ENCODE peak calls at places on chromosomes 5 and 9, in ten cellular contexts. One of them, this sample, is unnamed. For H3K27me3, the result is how much of the 10 kb centered on the place peaks cover.

GRCh38 chr9:114026335-114026734 is 51.8 kb downstream of the AMBP start:
- DNase-seq in astrocyte: no peak
- DNase-seq in left ventricle myocardium inferior: no peak
- DNase-seq in AG04450: no peak
- DNase-seq in body of pancreas: no peak
- DNase-seq in tibial nerve: no peak
- DNase-seq in lung: peak
- DNase-seq in CD8-positive, alpha-beta T cell: no peak
- DNase-seq in tibial artery: no peak
- DNase-seq in fibroblast of lung: no peak
- DNase-seq in this sample: no peak

GRCh38 chr5:170826117-170826516 is 35.7 kb upstream of the RANBP17 start:
- DNase-seq in astrocyte: no peak
- DNase-seq in left ventricle myocardium inferior: no peak
- DNase-seq in AG04450: no peak
- DNase-seq in body of pancreas: no peak
- DNase-seq in tibial nerve: no peak
- DNase-seq in lung: no peak
- DNase-seq in CD8-positive, alpha-beta T cell: no peak
- DNase-seq in tibial artery: no peak
- DNase-seq in fibroblast of lung: no peak
- DNase-seq in this sample: no peak

GRCh38 chr9:84271004-84271886 is 69.3 kb downstream of the SLC28A3 start:
- DNase-seq in astrocyte: peak
- DNase-seq in left ventricle myocardium inferior: peak
- DNase-seq in AG04450: peak
- DNase-seq in body of pancreas: peak
- DNase-seq in tibial nerve: peak
- DNase-seq in lung: no peak
- DNase-seq in CD8-positive, alpha-beta T cell: peak
- DNase-seq in tibial artery: peak
- DNase-seq in fibroblast of lung: peak
- DNase-seq in this sample: no peak

GRCh38 chr5:74188341-74188740 is 452.2 kb downstream of the ENC1 start:
- DNase-seq in astrocyte: peak
- DNase-seq in left ventricle myocardium inferior: no peak
- DNase-seq in AG04450: no peak
- DNase-seq in body of pancreas: no peak
- DNase-seq in tibial nerve: no peak
- DNase-seq in lung: no peak
- DNase-seq in CD8-positive, alpha-beta T cell: no peak
- DNase-seq in tibial artery: no peak
- DNase-seq in fibroblast of lung: peak
- DNase-seq in this sample: no peak

GRCh38 chr9:122131401-122131921 is 28.1 kb downstream of the NDUFA8 start:
- DNase-seq in astrocyte: no peak
- DNase-seq in left ventricle myocardium inferior: peak
- DNase-seq in AG04450: no peak
- DNase-seq in body of pancreas: no peak
- DNase-seq in tibial nerve: no peak
- DNase-seq in lung: no peak
- DNase-seq in CD8-positive, alpha-beta T cell: no peak
- DNase-seq in tibial artery: no peak
- DNase-seq in fibroblast of lung: no peak
- DNase-seq in this sample: no peak

GRCh38 chr5:157045601-157046000 is 13.3 kb downstream of the HAVCR1 start:
- DNase-seq in astrocyte: no peak
- DNase-seq in left ventricle myocardium inferior: no peak
- DNase-seq in AG04450: no peak
- DNase-seq in body of pancreas: no peak
- DNase-seq in tibial nerve: no peak
- DNase-seq in lung: no peak
- DNase-seq in CD8-positive, alpha-beta T cell: no peak
- DNase-seq in tibial artery: no peak
- DNase-seq in fibroblast of lung: no peak
- DNase-seq in this sample: no peak

GRCh38 chr5:645421-645820 is 33.3 kb downstream of the CEP72 start:
- DNase-seq in astrocyte: no peak
- DNase-seq in left ventricle myocardium inferior: no peak
- DNase-seq in AG04450: no peak
- DNase-seq in body of pancreas: no peak
- DNase-seq in tibial nerve: no peak
- DNase-seq in lung: no peak
- DNase-seq in CD8-positive, alpha-beta T cell: no peak
- DNase-seq in tibial artery: no peak
- DNase-seq in fibroblast of lung: no peak
- DNase-seq in this sample: no peak

GRCh38 chr5:126534543-126534942 is 60.5 kb downstream of the ALDH7A1 start:
- DNase-seq in astrocyte: no peak
- DNase-seq in left ventricle myocardium inferior: no peak
- DNase-seq in AG04450: no peak
- DNase-seq in body of pancreas: no peak
- DNase-seq in tibial nerve: no peak
- DNase-seq in lung: no peak
- DNase-seq in CD8-positive, alpha-beta T cell: no peak
- DNase-seq in tibial artery: no peak
- DNase-seq in fibroblast of lung: no peak
- DNase-seq in this sample: no peak

GRCh38 chr9:101369286-101369685 is 15.5 kb downstream of the BAAT start:
- DNase-seq in astrocyte: peak
- DNase-seq in left ventricle myocardium inferior: no peak
- DNase-seq in AG04450: no peak
- DNase-seq in body of pancreas: no peak
- DNase-seq in tibial nerve: no peak
- DNase-seq in lung: no peak
- DNase-seq in CD8-positive, alpha-beta T cell: no peak
- DNase-seq in tibial artery: no peak
- DNase-seq in fibroblast of lung: peak
- DNase-seq in this sample: peak

GRCh38 chr5:125189451-125190051 is 443.1 kb upstream of the ZNF608 start:
- DNase-seq in astrocyte: peak
- DNase-seq in left ventricle myocardium inferior: no peak
- DNase-seq in AG04450: no peak
- DNase-seq in body of pancreas: no peak
- DNase-seq in tibial nerve: no peak
- DNase-seq in lung: no peak
- DNase-seq in CD8-positive, alpha-beta T cell: no peak
- DNase-seq in tibial artery: no peak
- DNase-seq in fibroblast of lung: peak
- DNase-seq in this sample: no peak

GRCh38 chr5:139844472-139845145 is 49.0 kb downstream of the PSD2 start:
- DNase-seq in astrocyte: peak
- DNase-seq in left ventricle myocardium inferior: peak
- DNase-seq in AG04450: peak
- DNase-seq in body of pancreas: peak
- DNase-seq in tibial nerve: peak
- DNase-seq in lung: peak
- DNase-seq in CD8-positive, alpha-beta T cell: peak
- DNase-seq in tibial artery: peak
- DNase-seq in fibroblast of lung: peak
- DNase-seq in this sample: peak
- H3K27me3 ChIP-seq in astrocyte: under half
- H3K27me3 ChIP-seq in left ventricle myocardium inferior: under half
- H3K27me3 ChIP-seq in AG04450: under half
- H3K27me3 ChIP-seq in body of pancreas: under half
- H3K27me3 ChIP-seq in tibial nerve: under half
- H3K27me3 ChIP-seq in lung: under half
- H3K27me3 ChIP-seq in CD8-positive, alpha-beta T cell: under half
- H3K27me3 ChIP-seq in tibial artery: under half
- H3K27me3 ChIP-seq in fibroblast of lung: under half
- H3K27me3 ChIP-seq in this sample: half or more

GRCh38 chr5:174723979-174724483 is 351 bp upstream of the MSX2 start:
- DNase-seq in astrocyte: no peak
- DNase-seq in left ventricle myocardium inferior: no peak
- DNase-seq in AG04450: no peak
- DNase-seq in body of pancreas: no peak
- DNase-seq in tibial nerve: no peak
- DNase-seq in lung: no peak
- DNase-seq in CD8-positive, alpha-beta T cell: no peak
- DNase-seq in tibial artery: no peak
- DNase-seq in fibroblast of lung: peak
- DNase-seq in this sample: no peak
- H3K27me3 ChIP-seq in astrocyte: half or more
- H3K27me3 ChIP-seq in left ventricle myocardium inferior: half or more
- H3K27me3 ChIP-seq in AG04450: half or more
- H3K27me3 ChIP-seq in body of pancreas: under half
- H3K27me3 ChIP-seq in tibial nerve: half or more
- H3K27me3 ChIP-seq in lung: under half
- H3K27me3 ChIP-seq in CD8-positive, alpha-beta T cell: under half
- H3K27me3 ChIP-seq in tibial artery: under half
- H3K27me3 ChIP-seq in fibroblast of lung: under half
- H3K27me3 ChIP-seq in this sample: half or more

GRCh38 chr5:172585114-172585513 is 55.9 kb upstream of the NEURL1B start:
- DNase-seq in astrocyte: no peak
- DNase-seq in left ventricle myocardium inferior: no peak
- DNase-seq in AG04450: no peak
- DNase-seq in body of pancreas: no peak
- DNase-seq in tibial nerve: no peak
- DNase-seq in lung: no peak
- DNase-seq in CD8-positive, alpha-beta T cell: no peak
- DNase-seq in tibial artery: no peak
- DNase-seq in fibroblast of lung: no peak
- DNase-seq in this sample: no peak

GRCh38 chr5:172588380-172588779 is 52.7 kb upstream of the NEURL1B start:
- DNase-seq in astrocyte: no peak
- DNase-seq in left ventricle myocardium inferior: no peak
- DNase-seq in AG04450: no peak
- DNase-seq in body of pancreas: no peak
- DNase-seq in tibial nerve: no peak
- DNase-seq in lung: no peak
- DNase-seq in CD8-positive, alpha-beta T cell: no peak
- DNase-seq in tibial artery: no peak
- DNase-seq in fibroblast of lung: no peak
- DNase-seq in this sample: no peak

GRCh38 chr5:172584638-172585037 is 56.4 kb upstream of the NEURL1B start:
- DNase-seq in astrocyte: no peak
- DNase-seq in left ventricle myocardium inferior: no peak
- DNase-seq in AG04450: no peak
- DNase-seq in body of pancreas: no peak
- DNase-seq in tibial nerve: no peak
- DNase-seq in lung: no peak
- DNase-seq in CD8-positive, alpha-beta T cell: no peak
- DNase-seq in tibial artery: no peak
- DNase-seq in fibroblast of lung: no peak
- DNase-seq in this sample: no peak

GRCh38 chr5:172587061-172587405 is 54.0 kb upstream of the NEURL1B start:
- DNase-seq in astrocyte: no peak
- DNase-seq in left ventricle myocardium inferior: no peak
- DNase-seq in AG04450: no peak
- DNase-seq in body of pancreas: no peak
- DNase-seq in tibial nerve: no peak
- DNase-seq in lung: no peak
- DNase-seq in CD8-positive, alpha-beta T cell: no peak
- DNase-seq in tibial artery: no peak
- DNase-seq in fibroblast of lung: no peak
- DNase-seq in this sample: no peak

GRCh38 chr5:172586118-172587060 is 54.7 kb upstream of the NEURL1B start:
- DNase-seq in astrocyte: no peak
- DNase-seq in left ventricle myocardium inferior: no peak
- DNase-seq in AG04450: no peak
- DNase-seq in body of pancreas: no peak
- DNase-seq in tibial nerve: no peak
- DNase-seq in lung: no peak
- DNase-seq in CD8-positive, alpha-beta T cell: no peak
- DNase-seq in tibial artery: no peak
- DNase-seq in fibroblast of lung: no peak
- DNase-seq in this sample: no peak
- H3K27me3 ChIP-seq in astrocyte: half or more
- H3K27me3 ChIP-seq in left ventricle myocardium inferior: under half
- H3K27me3 ChIP-seq in AG04450: half or more
- H3K27me3 ChIP-seq in body of pancreas: under half
- H3K27me3 ChIP-seq in tibial nerve: under half
- H3K27me3 ChIP-seq in lung: under half
- H3K27me3 ChIP-seq in CD8-positive, alpha-beta T cell: under half
- H3K27me3 ChIP-seq in tibial artery: under half
- H3K27me3 ChIP-seq in fibroblast of lung: under half
- H3K27me3 ChIP-seq in this sample: under half

DNA sequence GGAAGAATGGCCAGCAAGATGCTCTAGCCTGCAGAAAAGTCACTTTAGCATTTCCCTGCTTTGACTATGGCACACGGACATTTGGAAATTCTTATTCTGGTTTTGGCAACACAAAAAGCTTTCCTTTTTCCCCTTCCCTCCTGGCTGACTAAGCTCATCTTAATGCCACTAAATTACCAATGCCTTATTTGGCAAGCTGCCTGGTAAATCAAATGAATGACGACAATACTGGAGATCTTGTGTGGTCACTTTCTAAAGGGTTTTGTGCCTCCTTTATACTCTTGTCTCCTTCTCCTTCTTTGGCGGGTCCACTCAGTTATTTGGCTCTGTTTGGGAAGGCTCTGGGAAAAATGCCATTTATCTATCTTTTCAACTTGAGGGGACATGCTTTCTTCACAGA is 34.9 kb downstream of the SH3GL2 start:
- DNase-seq in astrocyte: peak
- DNase-seq in left ventricle myocardium inferior: no peak
- DNase-seq in AG04450: peak
- DNase-seq in body of pancreas: no peak
- DNase-seq in tibial nerve: no peak
- DNase-seq in lung: no peak
- DNase-seq in CD8-positive, alpha-beta T cell: no peak
- DNase-seq in tibial artery: no peak
- DNase-seq in fibroblast of lung: peak
- DNase-seq in this sample: peak
- H3K27me3 ChIP-seq in astrocyte: under half
- H3K27me3 ChIP-seq in left ventricle myocardium inferior: under half
- H3K27me3 ChIP-seq in AG04450: under half
- H3K27me3 ChIP-seq in body of pancreas: under half
- H3K27me3 ChIP-seq in tibial nerve: under half
- H3K27me3 ChIP-seq in lung: under half
- H3K27me3 ChIP-seq in CD8-positive, alpha-beta T cell: under half
- H3K27me3 ChIP-seq in tibial artery: under half
- H3K27me3 ChIP-seq in fibroblast of lung: under half
- H3K27me3 ChIP-seq in this sample: under half